ENCODE peak calls at places on chromosomes 16 and 17, in four cellular contexts. Y, X, T and A are unnamed samples.
A peak's percentile ranks its signal among the peaks of the same experiment; 100 is the strongest.

GRCh38 chr16:80802902-80803301 is 1.5 kb downstream of the CDYL2 start:
- DNase-seq in Y (no peak), X (no peak), T (no peak), A (no peak)

GRCh38 chr17:77315551-77316190 is 174.9 kb downstream of the SEC14L1 start:
- DNase-seq in Y (no peak), T (peak; percentile 73), X (no peak), A (no peak)

GRCh38 chr16:72989203-72989991 is 58.5 kb downstream of the ZFHX3 start:
- DNase-seq in X (no peak), Y (peak; percentile 58), T (no peak), A (no peak)

GRCh38 chr16:56048425-56049100 is 142.7 kb upstream of the GNAO1 start:
- DNase-seq in Y (no peak), X (no peak), T (no peak), A (no peak)

GRCh38 chr16:11968577-11968976 is 3.6 kb downstream of the TNFRSF17 start:
- DNase-seq in T (no peak), Y (no peak), X (no peak), A (no peak)

GRCh38 chr16:11253995-11254912 is 1.8 kb downstream of the SOCS1 start:
- DNase-seq in Y (no peak), X (no peak), T (no peak), A (no peak)

GRCh38 chr16:67942200-67942509 is 1.8 kb downstream of the LCAT start:
- DNase-seq in X (peak; percentile 58), T (no peak), Y (peak; percentile 25), A (no peak)

GRCh38 chr16:9072806-9073341 is 18.6 kb upstream of the HAPSTR1 start:
- DNase-seq in T (no peak), Y (no peak), X (no peak), A (no peak)

GRCh38 chr17:77579131-77579530 is 379.4 kb upstream of the TNRC6C start:
- DNase-seq in X (no peak), T (peak; percentile 43), Y (no peak), A (no peak)

GRCh38 chr16:84323626-84324025 is 28.9 kb downstream of the WFDC1 start:
- DNase-seq in Y (no peak), X (no peak), T (peak; percentile 32), A (no peak)

GRCh38 chr17:55314784-55315491 is 50.2 kb downstream of the HLF start:
- DNase-seq in Y (no peak), T (no peak), X (no peak), A (no peak)

GRCh38 chr16:70770968-70771552 is 29.9 kb downstream of the VAC14 start:
- DNase-seq in X (peak; percentile 85), Y (peak; percentile 42), T (peak; percentile 75), A (no peak)

GRCh38 chr16:55376567-55377167 is 52.7 kb downstream of the IRX6 start:
- DNase-seq in X (no peak), Y (no peak), T (no peak), A (no peak)

GRCh38 chr16:66878067-66878466 is 2.2 kb upstream of the PDP2 start:
- DNase-seq in X (no peak), T (no peak), Y (no peak), A (no peak)

GRCh38 chr17:10226930-10227695 is 28.7 kb upstream of the GAS7 start:
- DNase-seq in T (peak; percentile 73), Y (peak; percentile 41), X (peak; percentile 74), A (no peak)

GRCh38 chr17:17510456-17511292 is 14.5 kb upstream of the RASD1 start:
- DNase-seq in T (no peak), Y (no peak), X (no peak), A (no peak)

GRCh38 chr16:50549561-50549915 is 1.3 kb downstream of the NKD1 start:
- DNase-seq in Y (no peak), T (no peak), X (no peak), A (no peak)
- H3K4me3 ChIP-seq in Y (peak overlapping the region; percentile 89), T (peak overlapping the region; percentile 70), X (no peak overlapping the region), A (peak overlapping the region; percentile 89)

GRCh38 chr16:78436023-78436422 is 336.6 kb downstream of the WWOX start:
- DNase-seq in Y (no peak), T (no peak), X (no peak), A (no peak)
- TF ChIP-seq CTCF in Y (no peak), T (no peak), X (no peak), A (no peak)

DNA sequence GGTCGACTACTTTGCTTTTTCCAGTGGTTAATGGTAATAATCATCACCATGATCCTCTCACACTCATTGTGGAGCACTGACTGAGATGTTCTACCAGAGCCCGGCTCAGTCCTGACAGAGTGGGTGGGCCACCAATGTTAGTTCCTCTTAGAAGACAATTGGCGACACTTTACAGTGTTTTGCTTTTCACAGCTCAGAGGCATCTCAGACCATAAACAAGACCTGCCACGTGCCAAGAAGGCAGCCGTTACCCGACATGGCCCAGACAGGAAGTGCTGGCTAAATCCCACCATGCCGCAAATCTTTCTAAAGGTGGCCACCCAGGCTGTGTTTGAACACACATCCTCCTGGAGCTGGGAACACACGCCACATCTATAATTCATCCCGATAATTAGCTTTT is 103.7 kb downstream of the XYLT1 start:
- DNase-seq in T (no peak), X (no peak), Y (no peak), A (no peak)
- H3K27ac ChIP-seq in T (no peak overlapping the region), X (no peak overlapping the region), Y (no peak overlapping the region), A (peak overlapping the region; percentile 12)

DNA sequence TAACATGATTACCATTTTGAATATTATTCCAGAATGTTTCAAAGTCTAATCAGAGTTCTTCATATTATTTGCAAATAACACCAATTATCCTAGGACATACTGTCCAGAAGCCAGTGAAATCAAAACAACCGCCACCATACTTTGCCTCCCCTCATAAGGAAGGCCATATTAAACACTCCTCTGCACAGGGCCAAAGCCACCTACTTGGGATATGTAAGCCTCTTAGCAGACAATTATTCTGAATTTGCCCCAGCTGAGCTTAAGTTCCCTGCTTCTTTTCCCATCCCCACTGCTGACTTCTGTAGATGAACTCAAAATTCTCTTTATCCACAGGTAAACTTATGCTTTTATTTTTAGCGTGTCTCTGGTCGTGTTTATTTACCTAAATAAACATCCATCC is 374.0 kb downstream of the KIF2B start:
- DNase-seq in T (no peak), Y (no peak), X (peak; percentile 54), A (no peak)
- H3K4me3 ChIP-seq in T (no peak overlapping the region), Y (no peak overlapping the region), X (no peak overlapping the region), A (no peak overlapping the region)

DNA sequence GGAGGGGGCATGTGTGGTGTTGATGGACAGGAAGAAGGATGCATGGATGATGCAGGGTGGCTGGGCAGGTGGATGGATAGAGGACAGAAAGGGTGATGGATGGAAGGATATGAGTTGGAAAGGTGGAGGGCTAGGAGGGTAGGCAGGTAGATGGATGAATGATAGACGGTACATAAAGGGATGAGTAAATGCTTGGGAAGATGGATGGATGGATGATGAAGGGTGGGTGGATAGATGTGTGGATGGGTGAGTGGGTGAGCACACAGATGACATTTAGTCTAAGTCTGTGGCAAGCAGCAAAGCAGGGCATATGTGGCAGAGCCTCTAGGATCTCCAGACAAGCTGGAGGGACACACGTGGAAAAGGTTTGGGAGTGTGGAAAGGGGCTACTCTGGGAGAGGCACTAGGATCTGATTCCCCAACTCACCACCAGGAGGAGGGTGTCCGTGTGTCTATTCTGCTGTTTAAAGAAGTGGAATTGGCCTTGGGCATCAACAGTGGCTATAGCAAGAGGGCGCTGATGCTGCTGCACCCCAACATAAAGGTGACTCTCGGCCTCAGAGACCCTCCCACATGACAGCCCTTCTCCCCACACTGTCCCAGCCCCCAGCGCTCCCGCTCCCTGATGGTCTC is 8.2 kb downstream of the PLD2 start:
- DNase-seq in T (no peak), Y (no peak), X (no peak), A (no peak)
- TF ChIP-seq CTCF in T (no peak), Y (no peak), X (peak; percentile 61), A (no peak)

DNA sequence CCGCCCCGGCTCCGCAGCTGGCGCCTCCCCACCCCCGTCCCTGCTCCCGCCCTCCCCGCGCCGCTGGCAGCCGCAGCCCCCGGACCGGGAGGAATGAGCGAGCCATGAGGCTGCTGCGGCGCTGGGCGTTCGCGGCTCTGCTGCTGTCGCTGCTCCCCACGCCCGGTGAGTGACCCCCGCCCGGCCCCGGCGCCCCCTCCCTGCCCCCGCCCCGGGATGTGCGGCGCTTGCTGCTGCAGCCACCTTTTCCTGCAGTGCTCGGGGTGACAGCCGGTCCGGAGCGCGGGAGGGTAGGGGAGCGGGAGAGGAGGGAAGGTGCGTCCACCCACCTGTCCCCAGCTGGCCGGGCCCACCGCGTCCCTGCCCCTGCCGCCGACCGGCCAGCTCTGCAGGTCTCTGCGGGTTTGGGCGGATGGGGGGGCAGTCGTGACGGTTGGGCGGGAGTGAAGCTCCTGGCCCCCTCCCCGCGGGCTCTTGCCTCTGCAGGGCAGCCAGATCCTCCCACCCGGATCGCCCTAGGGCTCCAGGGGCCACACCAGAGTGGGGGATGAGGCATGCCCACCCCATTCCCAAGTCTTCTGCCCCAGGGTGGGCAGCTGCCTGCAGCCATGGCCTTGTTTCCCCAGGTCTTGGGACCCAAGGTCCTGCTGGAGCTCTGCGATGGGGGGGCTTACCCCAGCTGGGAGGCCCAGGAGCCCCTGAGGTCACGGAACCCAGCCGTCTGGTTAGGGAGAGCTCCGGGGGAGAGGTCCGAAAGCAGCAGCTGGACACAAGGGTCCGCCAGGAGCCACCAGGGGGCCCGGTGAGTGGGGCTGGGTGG is 518 bp downstream of the ADAM11 start:
- DNase-seq in X (peak; percentile 73), T (peak; percentile 65), Y (no peak), A (no peak)
- H3K27ac ChIP-seq in X (peak overlapping the region; percentile 8), T (no peak overlapping the region), Y (no peak overlapping the region), A (no peak overlapping the region)

GRCh38 chr17:79024901-79025737 is 1.1 kb downstream of the C1QTNF1 start:
- DNase-seq in Y (peak; percentile 82), X (no peak), T (peak; percentile 61), A (peak; percentile 89)
- H3K4me3 ChIP-seq in Y (peak overlapping the region; percentile 91), X (peak overlapping the region; percentile 74), T (peak overlapping the region; percentile 63), A (peak overlapping the region; percentile 95)